ENCODE peak calls at places on chromosome 5, in ten cellular contexts. A is hippocampal formation, E is iris pigment epithelial cell, G is body of pancreas, C is adrenal gland, V is GM19239, P is ovary, R is breast epithelium, J is AG08396, I is head of caudate nucleus. W is an unnamed sample.

GRCh38 chr5:116454417-116454927 is 120.2 kb downstream of the SEMA6A start:
- DNase-seq in A (peak), E (peak), G (no peak), C (no peak), V (peak), P (no peak), R (no peak), J (peak), I (no peak), W (peak)

GRCh38 chr5:175752826-175753535 is 95.1 kb downstream of the HRH2 start:
- DNase-seq in A (no peak), E (no peak), G (no peak), C (no peak), V (no peak), P (no peak), R (no peak), J (no peak), I (no peak), W (no peak)

GRCh38 chr5:172466062-172466461 is 11.7 kb upstream of the SH3PXD2B start:
- DNase-seq in A (no peak), E (no peak), G (no peak), C (no peak), V (no peak), P (no peak), R (no peak), J (no peak), I (no peak), W (no peak)

GRCh38 chr5:150645070-150645700 is 4.7 kb downstream of the SYNPO start:
- DNase-seq in A (no peak), E (peak), G (peak), C (peak), V (no peak), P (peak), R (no peak), J (peak), I (no peak), W (peak)

GRCh38 chr5:108686676-108687075 is 61.0 kb upstream of the FER start:
- DNase-seq in A (no peak), E (no peak), G (no peak), C (no peak), V (no peak), P (no peak), R (no peak), J (no peak), I (no peak), W (no peak)

GRCh38 chr5:16502866-16503265 is 37.3 kb upstream of the ZNF622 start:
- DNase-seq in A (no peak), E (peak), G (no peak), C (no peak), V (no peak), P (no peak), R (no peak), J (no peak), I (no peak), W (peak)

GRCh38 chr5:138465288-138466057 is at the start of gene EGR1:
- DNase-seq in A (peak), E (peak), G (peak), C (peak), V (peak), P (peak), R (peak), J (peak), I (peak), W (peak)

GRCh38 chr5:65907138-65907537 is 19.2 kb upstream of the ERBIN start:
- DNase-seq in A (no peak), E (peak), G (no peak), C (no peak), V (no peak), P (no peak), R (no peak), J (no peak), I (no peak), W (peak)

GRCh38 chr5:67799732-67800234 is 415.8 kb upstream of the PIK3R1 start:
- DNase-seq in A (no peak), E (peak), G (no peak), C (peak), V (no peak), P (no peak), R (no peak), J (no peak), I (no peak), W (no peak)

GRCh38 chr5:54045077-54045792 is 265.1 kb downstream of the ARL15 start:
- DNase-seq in A (no peak), E (no peak), G (peak), C (no peak), V (no peak), P (no peak), R (no peak), J (no peak), I (no peak), W (no peak)

GRCh38 chr5:72248352-72249032 is 71.5 kb downstream of the MRPS27 start:
- DNase-seq in A (peak), E (peak), G (peak), C (peak), V (no peak), P (peak), R (no peak), J (peak), I (peak), W (peak)

GRCh38 chr5:59483971-59484472 is 409.5 kb downstream of the PDE4D start:
- DNase-seq in A (no peak), E (peak), G (no peak), C (no peak), V (no peak), P (no peak), R (no peak), J (no peak), I (no peak), W (peak)

GRCh38 chr5:40223884-40224402 is 455.8 kb upstream of the PTGER4 start:
- DNase-seq in A (no peak), E (peak), G (no peak), C (no peak), V (no peak), P (no peak), R (no peak), J (peak), I (no peak), W (peak)

GRCh38 chr5:135108569-135108968 is 74.5 kb upstream of the PITX1 start:
- DNase-seq in A (no peak), E (no peak), G (no peak), C (no peak), V (no peak), P (no peak), R (no peak), J (no peak), I (no peak), W (no peak)

GRCh38 chr5:6732634-6733410 is 19.6 kb downstream of the TENT4A start:
- DNase-seq in A (no peak), E (peak), G (no peak), C (peak), V (no peak), P (no peak), R (no peak), J (peak), I (no peak), W (peak)

GRCh38 chr5:128782446-128782845 is 182.8 kb upstream of the SLC27A6 start:
- DNase-seq in A (peak), E (peak), G (peak), C (peak), V (no peak), P (no peak), R (peak), J (peak), I (peak), W (peak)

GRCh38 chr5:55004728-55005127 is 19.3 kb upstream of the GZMK start:
- DNase-seq in A (no peak), E (peak), G (no peak), C (no peak), V (no peak), P (no peak), R (no peak), J (no peak), I (no peak), W (peak)

GRCh38 chr5:29852329-29852728 is 1341.2 kb upstream of the CDH6 start:
- DNase-seq in A (no peak), E (no peak), G (no peak), C (no peak), V (no peak), P (no peak), R (no peak), J (no peak), I (no peak), W (no peak)

GRCh38 chr5:168802337-168802736 is 223.2 kb upstream of the PANK3 start:
- DNase-seq in A (no peak), E (no peak), G (no peak), C (no peak), V (no peak), P (no peak), R (no peak), J (no peak), I (no peak), W (no peak)

GRCh38 chr5:127801751-127802476 is 98.7 kb downstream of the CCDC192 start:
- DNase-seq in A (no peak), E (peak), G (no peak), C (no peak), V (no peak), P (no peak), R (no peak), J (peak), I (no peak), W (no peak)

GRCh38 chr5:9358961-9359686 is 186.8 kb downstream of the SEMA5A start:
- DNase-seq in A (no peak), E (peak), G (no peak), C (no peak), V (no peak), P (no peak), R (no peak), J (peak), I (no peak), W (peak)

GRCh38 chr5:40694433-40694832 is 14.7 kb downstream of the PTGER4 start:
- DNase-seq in A (no peak), E (no peak), G (no peak), C (no peak), V (no peak), P (no peak), R (no peak), J (no peak), I (no peak), W (no peak)

GRCh38 chr5:154653764-154654483 is 101.3 kb upstream of the LARP1 start:
- DNase-seq in A (no peak), E (peak), G (no peak), C (peak), V (no peak), P (no peak), R (no peak), J (no peak), I (no peak), W (no peak)

GRCh38 chr5:13003457-13003856 is 941.0 kb downstream of the DNAH5 start:
- DNase-seq in A (no peak), E (no peak), G (no peak), C (no peak), V (no peak), P (no peak), R (no peak), J (no peak), I (no peak), W (no peak)

GRCh38 chr5:3715048-3715447 is 119.4 kb downstream of the IRX1 start:
- DNase-seq in A (no peak), E (no peak), G (no peak), C (no peak), V (no peak), P (no peak), R (no peak), J (no peak), I (no peak), W (no peak)

GRCh38 chr5:166369817-166370216 is 1921.6 kb upstream of the WWC1 start:
- DNase-seq in A (no peak), E (no peak), G (no peak), C (no peak), V (no peak), P (no peak), R (no peak), J (no peak), I (no peak), W (no peak)

GRCh38 chr5:7663808-7664207 is 187.1 kb downstream of the CFAP90 start:
- DNase-seq in A (no peak), E (no peak), G (no peak), C (no peak), V (no peak), P (no peak), R (no peak), J (no peak), I (no peak), W (no peak)

GRCh38 chr5:171749365-171749764 is 36.3 kb upstream of the SMIM23 start:
- DNase-seq in A (no peak), E (no peak), G (no peak), C (no peak), V (no peak), P (no peak), R (no peak), J (no peak), I (no peak), W (no peak)

GRCh38 chr5:138967806-138968448 is 92.8 kb upstream of the LRRTM2 start:
- DNase-seq in A (no peak), E (no peak), G (peak), C (no peak), V (no peak), P (no peak), R (no peak), J (no peak), I (no peak), W (no peak)

GRCh38 chr5:57724836-57725235 is 242.2 kb upstream of the ACTBL2 start:
- DNase-seq in A (no peak), E (peak), G (no peak), C (no peak), V (no peak), P (no peak), R (no peak), J (peak), I (no peak), W (peak)

GRCh38 chr5:27463446-27464149 is 425.2 kb upstream of the CDH9 start:
- DNase-seq in A (no peak), E (no peak), G (no peak), C (no peak), V (no peak), P (no peak), R (no peak), J (no peak), I (no peak), W (no peak)

GRCh38 chr5:135036405-135036804 is 2.4 kb upstream of the PITX1 start:
- DNase-seq in A (no peak), E (no peak), G (no peak), C (no peak), V (no peak), P (no peak), R (no peak), J (no peak), I (no peak), W (no peak)

GRCh38 chr5:43168175-43168574 is 23.9 kb upstream of the NIM1K start:
- DNase-seq in A (no peak), E (no peak), G (no peak), C (no peak), V (no peak), P (no peak), R (no peak), J (no peak), I (no peak), W (no peak)

GRCh38 chr5:156497816-156498215 is 170.9 kb downstream of the SGCD start:
- DNase-seq in A (peak), E (no peak), G (no peak), C (no peak), V (no peak), P (no peak), R (no peak), J (peak), I (no peak), W (no peak)

GRCh38 chr5:177607452-177608192 is 7.7 kb downstream of the B4GALT7 start:
- DNase-seq in A (peak), E (peak), G (peak), C (peak), V (peak), P (peak), R (peak), J (peak), I (peak), W (peak)

GRCh38 chr5:108687599-108688220 is 60.0 kb upstream of the FER start:
- DNase-seq in A (no peak), E (no peak), G (no peak), C (no peak), V (peak), P (no peak), R (no peak), J (peak), I (no peak), W (no peak)

GRCh38 chr5:133365738-133366137 is 246.6 kb downstream of the FSTL4 start:
- DNase-seq in A (no peak), E (no peak), G (no peak), C (no peak), V (no peak), P (no peak), R (no peak), J (no peak), I (no peak), W (no peak)

GRCh38 chr5:127216906-127217675 is 73.5 kb upstream of the MEGF10 start:
- DNase-seq in A (no peak), E (peak), G (no peak), C (no peak), V (no peak), P (no peak), R (no peak), J (no peak), I (no peak), W (no peak)

W was measured in mammary epithelial cell.